ENCODE peak calls at places on chromosomes 4 and X, in seven cellular contexts. One of them, this sample, is unnamed.

GRCh38 chrX:16892504-16893362 is 22.6 kb upstream of the RBBP7 start:
- DNase-seq in mesendoderm: peak
- DNase-seq in IMR-90: peak
- DNase-seq in neuronal stem cell: peak
- DNase-seq in H1: no peak
- DNase-seq in H9: peak
- DNase-seq in mesenchymal stem cell: peak
- DNase-seq in this sample: peak

GRCh38 chr4:16026155-16026761 is 57.6 kb downstream of the PROM1 start:
- DNase-seq in IMR-90: peak
- DNase-seq in mesenchymal stem cell: peak
- DNase-seq in H9: no peak
- DNase-seq in mesendoderm: peak
- DNase-seq in neuronal stem cell: peak
- DNase-seq in H1: no peak
- DNase-seq in this sample: peak

GRCh38 chr4:167196386-167196785 is 37.9 kb downstream of the SPOCK3 start:
- DNase-seq in neuronal stem cell: no peak
- DNase-seq in H9: no peak
- DNase-seq in mesenchymal stem cell: peak
- DNase-seq in H1: no peak
- DNase-seq in IMR-90: no peak
- DNase-seq in mesendoderm: no peak
- DNase-seq in this sample: no peak

GRCh38 chrX:153571159-153571908 is 27.6 kb downstream of the CCNQ start:
- DNase-seq in mesendoderm: no peak
- DNase-seq in mesenchymal stem cell: no peak
- DNase-seq in H9: no peak
- DNase-seq in IMR-90: no peak
- DNase-seq in H1: no peak
- DNase-seq in neuronal stem cell: no peak
- DNase-seq in this sample: no peak

GRCh38 chrX:135087867-135088266 is 32.5 kb downstream of the ETDB start:
- DNase-seq in mesendoderm: no peak
- DNase-seq in H9: no peak
- DNase-seq in mesenchymal stem cell: no peak
- DNase-seq in IMR-90: no peak
- DNase-seq in H1: no peak
- DNase-seq in neuronal stem cell: no peak
- DNase-seq in this sample: no peak

GRCh38 chr4:123505457-123506310 is 109.1 kb downstream of the SPRY1 start:
- DNase-seq in IMR-90: peak
- DNase-seq in neuronal stem cell: peak
- DNase-seq in H9: peak
- DNase-seq in mesenchymal stem cell: peak
- DNase-seq in H1: peak
- DNase-seq in mesendoderm: peak
- DNase-seq in this sample: no peak

GRCh38 chr4:76984788-76985211 is 35.2 kb downstream of the SEPTIN11 start:
- DNase-seq in H1: no peak
- DNase-seq in IMR-90: peak
- DNase-seq in mesendoderm: peak
- DNase-seq in mesenchymal stem cell: peak
- DNase-seq in neuronal stem cell: peak
- DNase-seq in H9: no peak
- DNase-seq in this sample: peak

GRCh38 chr4:142416121-142416520 is 430.0 kb downstream of the INPP4B start:
- DNase-seq in neuronal stem cell: no peak
- DNase-seq in H1: no peak
- DNase-seq in mesenchymal stem cell: no peak
- DNase-seq in H9: no peak
- DNase-seq in IMR-90: peak
- DNase-seq in mesendoderm: no peak
- DNase-seq in this sample: peak

GRCh38 chr4:59655996-59656395 is 1544.1 kb upstream of the ADGRL3 start:
- DNase-seq in neuronal stem cell: no peak
- DNase-seq in IMR-90: no peak
- DNase-seq in H1: no peak
- DNase-seq in mesenchymal stem cell: no peak
- DNase-seq in mesendoderm: peak
- DNase-seq in H9: peak
- DNase-seq in this sample: no peak

GRCh38 chr4:86685401-86685800 is 91.3 kb downstream of the PTPN13 start:
- DNase-seq in H9: no peak
- DNase-seq in mesendoderm: peak
- DNase-seq in neuronal stem cell: no peak
- DNase-seq in mesenchymal stem cell: peak
- DNase-seq in H1: no peak
- DNase-seq in IMR-90: peak
- DNase-seq in this sample: peak

GRCh38 chr4:185534850-185535761 is at the start of gene PDLIM3:
- DNase-seq in neuronal stem cell: peak
- DNase-seq in mesenchymal stem cell: peak
- DNase-seq in IMR-90: peak
- DNase-seq in mesendoderm: peak
- DNase-seq in H9: peak
- DNase-seq in H1: no peak
- DNase-seq in this sample: peak

GRCh38 chr4:108941914-108942379 is 179.1 kb upstream of the ETNPPL start:
- DNase-seq in H1: no peak
- DNase-seq in H9: no peak
- DNase-seq in neuronal stem cell: no peak
- DNase-seq in IMR-90: no peak
- DNase-seq in mesenchymal stem cell: no peak
- DNase-seq in mesendoderm: no peak
- DNase-seq in this sample: no peak
- H2BK5ac ChIP-seq in H1: no peak
- H2BK5ac ChIP-seq in H9: no peak
- H2BK5ac ChIP-seq in neuronal stem cell: no peak
- H2BK5ac ChIP-seq in IMR-90: no peak
- H2BK5ac ChIP-seq in mesenchymal stem cell: no peak
- H2BK5ac ChIP-seq in mesendoderm: no peak
- H2BK5ac ChIP-seq in this sample: no peak

GRCh38 chr4:38151870-38152269 is 191.7 kb downstream of the PTTG2 start:
- DNase-seq in neuronal stem cell: no peak
- DNase-seq in mesendoderm: no peak
- DNase-seq in mesenchymal stem cell: peak
- DNase-seq in IMR-90: no peak
- DNase-seq in H1: no peak
- DNase-seq in H9: no peak
- DNase-seq in this sample: no peak
- H3K4ac ChIP-seq in neuronal stem cell: no peak
- H3K4ac ChIP-seq in mesendoderm: no peak
- H3K4ac ChIP-seq in mesenchymal stem cell: peak
- H3K4ac ChIP-seq in IMR-90: peak
- H3K4ac ChIP-seq in H1: no peak
- H3K4ac ChIP-seq in H9: no peak
- H3K4ac ChIP-seq in this sample: no peak

DNA sequence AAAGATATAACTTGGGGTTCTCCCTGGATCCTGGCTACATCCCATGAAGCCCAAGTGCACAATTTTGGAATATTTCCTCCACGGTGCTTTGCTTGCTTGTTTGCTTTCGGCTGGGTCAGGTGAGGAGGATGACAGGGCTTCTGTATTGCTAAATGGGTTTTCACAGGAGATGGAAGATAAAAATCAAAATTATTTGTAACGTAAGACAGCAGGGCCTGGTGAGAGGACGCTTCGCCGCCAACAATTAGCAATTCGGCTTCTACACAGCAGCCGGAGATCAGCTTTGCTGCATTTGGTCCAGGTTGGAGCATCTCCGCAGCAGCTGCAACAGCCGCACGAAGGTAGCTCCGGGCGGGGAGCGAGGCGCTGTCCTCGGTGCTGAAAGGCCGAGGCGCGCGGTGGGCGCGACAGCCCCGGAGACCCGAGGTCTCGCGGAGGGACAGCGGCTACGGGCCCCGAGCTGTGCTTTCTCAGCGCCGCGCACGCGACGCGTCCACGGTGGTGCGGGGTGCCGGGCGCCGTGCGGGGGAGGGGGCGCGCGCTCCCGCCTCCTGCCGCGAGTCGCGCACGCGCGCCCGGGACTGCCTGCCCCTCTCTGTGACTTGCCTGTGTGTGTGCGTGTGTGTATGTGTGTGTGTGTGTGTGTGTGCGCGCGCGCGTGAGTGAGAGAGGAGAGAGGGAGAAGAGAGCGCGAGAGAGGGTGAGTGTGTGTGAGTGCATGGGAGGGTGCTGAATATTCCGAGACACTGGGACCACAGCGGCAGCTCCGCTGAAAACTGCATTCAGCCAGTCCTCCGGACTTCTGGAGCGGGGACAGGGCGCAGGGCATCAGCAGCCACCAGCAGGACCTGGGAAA is at the start of gene GRIA2:
- DNase-seq in neuronal stem cell: peak
- DNase-seq in mesenchymal stem cell: peak
- DNase-seq in H1: no peak
- DNase-seq in H9: peak
- DNase-seq in IMR-90: peak
- DNase-seq in mesendoderm: peak
- DNase-seq in this sample: peak
- H2BK5ac ChIP-seq in neuronal stem cell: no peak
- H2BK5ac ChIP-seq in mesenchymal stem cell: no peak
- H2BK5ac ChIP-seq in H1: no peak
- H2BK5ac ChIP-seq in H9: no peak
- H2BK5ac ChIP-seq in IMR-90: no peak
- H2BK5ac ChIP-seq in mesendoderm: no peak
- H2BK5ac ChIP-seq in this sample: no peak

GRCh38 chr4:145181091-145181501 is 707 bp upstream of the OTUD4 start:
- DNase-seq in H1: no peak
- DNase-seq in mesenchymal stem cell: no peak
- DNase-seq in H9: no peak
- DNase-seq in mesendoderm: no peak
- DNase-seq in neuronal stem cell: no peak
- DNase-seq in IMR-90: no peak
- DNase-seq in this sample: no peak
- H3K4ac ChIP-seq in H1: no peak
- H3K4ac ChIP-seq in mesenchymal stem cell: peak
- H3K4ac ChIP-seq in H9: no peak
- H3K4ac ChIP-seq in mesendoderm: no peak
- H3K4ac ChIP-seq in neuronal stem cell: no peak
- H3K4ac ChIP-seq in IMR-90: peak
- H3K4ac ChIP-seq in this sample: no peak

GRCh38 chrX:39327705-39328104 is 526.4 kb downstream of the MID1IP1 start:
- DNase-seq in H9: no peak
- DNase-seq in neuronal stem cell: no peak
- DNase-seq in H1: no peak
- DNase-seq in IMR-90: no peak
- DNase-seq in mesenchymal stem cell: no peak
- DNase-seq in mesendoderm: no peak
- DNase-seq in this sample: no peak

GRCh38 chrX:39328661-39329060 is 527.4 kb downstream of the MID1IP1 start:
- DNase-seq in mesendoderm: no peak
- DNase-seq in mesenchymal stem cell: no peak
- DNase-seq in neuronal stem cell: no peak
- DNase-seq in H9: no peak
- DNase-seq in H1: no peak
- DNase-seq in IMR-90: no peak
- DNase-seq in this sample: no peak

GRCh38 chrX:39324233-39324632 is 523.0 kb downstream of the MID1IP1 start:
- DNase-seq in neuronal stem cell: no peak
- DNase-seq in mesenchymal stem cell: no peak
- DNase-seq in IMR-90: no peak
- DNase-seq in H1: no peak
- DNase-seq in H9: no peak
- DNase-seq in mesendoderm: no peak
- DNase-seq in this sample: no peak

GRCh38 chrX:39331062-39331704 is 529.9 kb downstream of the MID1IP1 start:
- DNase-seq in mesenchymal stem cell: peak
- DNase-seq in H9: no peak
- DNase-seq in IMR-90: no peak
- DNase-seq in H1: no peak
- DNase-seq in neuronal stem cell: no peak
- DNase-seq in mesendoderm: no peak
- DNase-seq in this sample: no peak

GRCh38 chrX:39327255-39327654 is 526.0 kb downstream of the MID1IP1 start:
- DNase-seq in H9: no peak
- DNase-seq in IMR-90: no peak
- DNase-seq in mesenchymal stem cell: no peak
- DNase-seq in neuronal stem cell: no peak
- DNase-seq in H1: no peak
- DNase-seq in mesendoderm: no peak
- DNase-seq in this sample: no peak
- H2BK5ac ChIP-seq in H9: no peak
- H2BK5ac ChIP-seq in IMR-90: no peak
- H2BK5ac ChIP-seq in mesenchymal stem cell: no peak
- H2BK5ac ChIP-seq in neuronal stem cell: no peak
- H2BK5ac ChIP-seq in H1: no peak
- H2BK5ac ChIP-seq in mesendoderm: no peak
- H2BK5ac ChIP-seq in this sample: no peak

DNA sequence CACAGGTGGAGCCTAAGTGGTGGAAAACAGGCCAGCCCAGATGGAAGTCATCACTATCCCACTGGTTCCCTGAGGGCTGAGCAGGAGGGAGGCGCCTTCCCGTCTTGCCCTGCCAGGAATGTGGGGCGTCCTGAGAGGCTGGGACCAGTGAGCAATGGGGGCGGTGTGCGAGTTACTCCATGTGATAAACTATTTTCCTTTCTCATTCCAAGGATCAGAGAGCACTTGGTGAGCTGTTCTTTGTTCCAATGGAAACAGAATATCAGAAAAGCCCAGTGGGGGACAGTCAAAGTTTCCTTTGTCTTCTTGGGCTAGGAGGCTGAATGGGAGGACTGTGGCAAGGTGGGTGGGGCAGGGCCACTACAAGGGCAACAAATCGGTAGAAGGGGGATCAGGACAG is 86.2 kb downstream of the NHSL2 start:
- DNase-seq in IMR-90: no peak
- DNase-seq in H1: peak
- DNase-seq in mesendoderm: peak
- DNase-seq in mesenchymal stem cell: no peak
- DNase-seq in H9: peak
- DNase-seq in neuronal stem cell: no peak
- DNase-seq in this sample: no peak
- H3K4ac ChIP-seq in IMR-90: no peak
- H3K4ac ChIP-seq in H1: no peak
- H3K4ac ChIP-seq in mesendoderm: no peak
- H3K4ac ChIP-seq in mesenchymal stem cell: no peak
- H3K4ac ChIP-seq in H9: no peak
- H3K4ac ChIP-seq in neuronal stem cell: no peak
- H3K4ac ChIP-seq in this sample: no peak

GRCh38 chr4:1802720-1803522 is 9.8 kb downstream of the FGFR3 start:
- DNase-seq in mesendoderm: no peak
- DNase-seq in H9: peak
- DNase-seq in IMR-90: no peak
- DNase-seq in mesenchymal stem cell: no peak
- DNase-seq in neuronal stem cell: no peak
- DNase-seq in H1: no peak
- DNase-seq in this sample: peak
- H2BK5ac ChIP-seq in mesendoderm: no peak
- H2BK5ac ChIP-seq in H9: no peak
- H2BK5ac ChIP-seq in IMR-90: no peak
- H2BK5ac ChIP-seq in mesenchymal stem cell: no peak
- H2BK5ac ChIP-seq in neuronal stem cell: no peak
- H2BK5ac ChIP-seq in H1: no peak
- H2BK5ac ChIP-seq in this sample: no peak

This sample was measured in trophoblast cell.